ENCODE peak calls at places on chromosomes 5 and 9, in ten cellular contexts. D, B, F, E, R, W, G, P, Z and O are unnamed samples.

GRCh38 chr5:75894482-75894881 is 177.2 kb upstream of the POC5 start:
- DNase-seq in D (no peak), B (no peak), F (no peak), E (no peak), R (no peak), W (no peak), G (no peak), P (no peak), Z (no peak), O (no peak)

GRCh38 chr5:27217977-27218376 is 179.6 kb upstream of the CDH9 start:
- DNase-seq in D (no peak), B (no peak), F (no peak), E (no peak), R (no peak), W (no peak), G (no peak), P (no peak), Z (no peak), O (no peak)

GRCh38 chr5:56124885-56125250 is 108.3 kb downstream of the ANKRD55 start:
- DNase-seq in D (no peak), B (no peak), F (no peak), E (no peak), R (peak; percentile 39), W (no peak), G (no peak), P (no peak), Z (no peak), O (no peak)

GRCh38 chr5:120354126-120354525 is 110.0 kb upstream of the PRR16 start:
- DNase-seq in D (no peak), B (no peak), F (no peak), E (no peak), R (no peak), W (no peak), G (no peak), P (no peak), Z (no peak), O (no peak)

GRCh38 chr9:137497921-137498719 is 39.0 kb upstream of the NSMF start:
- DNase-seq in D (no peak), B (no peak), F (no peak), E (no peak), R (no peak), W (no peak), G (no peak), P (no peak), Z (no peak), O (no peak)

GRCh38 chr5:144332265-144332664 is 161.6 kb downstream of the KCTD16 start:
- DNase-seq in D (no peak), B (no peak), F (no peak), E (no peak), R (no peak), W (no peak), G (no peak), P (no peak), Z (peak; percentile 8), O (no peak)

GRCh38 chr9:99121604-99122003 is 16.7 kb downstream of the TGFBR1 start:
- DNase-seq in D (no peak), B (no peak), F (no peak), E (no peak), R (no peak), W (no peak), G (no peak), P (no peak), Z (no peak), O (no peak)

GRCh38 chr9:136543830-136544548 is 1.9 kb downstream of the NOTCH1 start:
- DNase-seq in D (peak; percentile 74), B (no peak), F (peak; percentile 60), E (no peak), R (no peak), W (no peak), G (no peak), P (no peak), Z (no peak), O (peak; percentile 84)

GRCh38 chr9:105069285-105070065 is 141.5 kb upstream of the ABCA1 start:
- DNase-seq in D (no peak), B (peak; percentile 56), F (no peak), E (no peak), R (no peak), W (no peak), G (no peak), P (no peak), Z (no peak), O (no peak)

GRCh38 chr5:59685806-59686205 is 207.7 kb downstream of the PDE4D start:
- DNase-seq in D (no peak), B (no peak), F (no peak), E (no peak), R (peak; percentile 32), W (no peak), G (no peak), P (no peak), Z (no peak), O (no peak)

GRCh38 chr5:37657046-37657445 is 182.8 kb downstream of the GDNF start:
- DNase-seq in D (no peak), B (no peak), F (no peak), E (no peak), R (no peak), W (no peak), G (no peak), P (no peak), Z (no peak), O (no peak)

GRCh38 chr9:23824241-23825142 is 1.5 kb downstream of the ELAVL2 start:
- DNase-seq in D (no peak), B (peak; percentile 81), F (peak; percentile 42), E (no peak), R (no peak), W (no peak), G (no peak), P (no peak), Z (no peak), O (peak; percentile 12)

GRCh38 chr9:38112010-38112409 is 43.0 kb upstream of the SHB start:
- DNase-seq in D (no peak), B (no peak), F (no peak), E (no peak), R (no peak), W (no peak), G (no peak), P (no peak), Z (no peak), O (no peak)

GRCh38 chr5:163489055-163489744 is 16.2 kb upstream of the MAT2B start:
- DNase-seq in D (no peak), B (no peak), F (no peak), E (no peak), R (peak; percentile 62), W (no peak), G (no peak), P (no peak), Z (no peak), O (no peak)

GRCh38 chr9:86022687-86023266 is 76.6 kb downstream of the GOLM1 start:
- DNase-seq in D (no peak), B (no peak), F (no peak), E (peak; percentile 7), R (no peak), W (no peak), G (no peak), P (no peak), Z (no peak), O (no peak)

GRCh38 chr5:36418172-36418979 is 116.7 kb upstream of the RANBP3L start:
- DNase-seq in D (no peak), B (no peak), F (no peak), E (no peak), R (no peak), W (no peak), G (no peak), P (no peak), Z (no peak), O (no peak)